ENCODE peak calls at places on chromosomes 5 and 9, in seven cellular contexts. A is body of pancreas; F is right lobe of liver; H is left ventricle myocardium inferior; S is effector memory CD4-positive, alpha-beta T cell; Y is HCT116; R is PC-9. Q is an unnamed sample.

GRCh38 chr5:75720882-75721281 is 3.6 kb upstream of the POC5 start:
- DNase-seq in A (no peak), F (no peak), H (no peak), S (no peak), Y (no peak), R (no peak), Q (no peak)

GRCh38 chr5:77920350-77921046 is 144.4 kb upstream of the TBCA start:
- DNase-seq in A (no peak), F (no peak), H (no peak), S (no peak), Y (no peak), R (no peak), Q (no peak)

GRCh38 chr5:776862-777711 is 7.4 kb downstream of the ZDHHC11B start:
- DNase-seq in A (peak; percentile 6), F (peak; percentile 45), H (no peak), S (no peak), Y (no peak), R (no peak), Q (no peak)

GRCh38 chr5:6397536-6398269 is 19.4 kb upstream of the MED10 start:
- DNase-seq in A (no peak), F (no peak), H (no peak), S (no peak), Y (no peak), R (no peak), Q (no peak)

GRCh38 chr5:32687167-32687831 is 23.8 kb upstream of the NPR3 start:
- DNase-seq in A (peak; percentile 80), F (no peak), H (no peak), S (no peak), Y (no peak), R (no peak), Q (no peak)

GRCh38 chr9:130199605-130200004 is 27.4 kb downstream of the NCS1 start:
- DNase-seq in A (no peak), F (no peak), H (no peak), S (no peak), Y (no peak), R (no peak), Q (no peak)

GRCh38 chr5:156004754-156005153 is 322.2 kb upstream of the SGCD start:
- DNase-seq in A (no peak), F (no peak), H (no peak), S (no peak), Y (no peak), R (no peak), Q (no peak)

GRCh38 chr9:4828776-4829175 is 36.0 kb downstream of the RCL1 start:
- DNase-seq in A (peak; percentile 44), F (no peak), H (no peak), S (no peak), Y (no peak), R (no peak), Q (no peak)

GRCh38 chr5:141001854-141002666 is 35.8 kb downstream of the PCDHAC2 start:
- DNase-seq in A (peak; percentile 28), F (peak; percentile 46), H (no peak), S (no peak), Y (peak; percentile 31), R (no peak), Q (no peak)

GRCh38 chr5:108884736-108885135 is 137.0 kb downstream of the FER start:
- DNase-seq in A (no peak), F (no peak), H (no peak), S (no peak), Y (no peak), R (no peak), Q (no peak)

GRCh38 chr9:121691890-121692289 is 40.5 kb downstream of the DAB2IP start:
- DNase-seq in A (no peak), F (no peak), H (no peak), S (no peak), Y (no peak), R (no peak), Q (no peak)

GRCh38 chr5:123180178-123180577 is 91.1 kb downstream of the PRDM6 start:
- DNase-seq in A (no peak), F (peak; percentile 82), H (peak; percentile 23), S (no peak), Y (no peak), R (no peak), Q (no peak)

GRCh38 chr5:128135286-128135685 is 51.7 kb downstream of the SLC12A2 start:
- DNase-seq in A (no peak), F (no peak), H (no peak), S (no peak), Y (no peak), R (no peak), Q (no peak)

GRCh38 chr9:26086396-26086795 is 408.2 kb upstream of the TUSC1 start:
- DNase-seq in A (no peak), F (no peak), H (no peak), S (no peak), Y (no peak), R (no peak), Q (no peak)

GRCh38 chr9:94656190-94656589 is 16.9 kb upstream of the FBP1 start:
- DNase-seq in A (peak; percentile 14), F (no peak), H (no peak), S (no peak), Y (no peak), R (no peak), Q (no peak)

GRCh38 chr5:1658665-1659064 is 134.9 kb upstream of the LPCAT1 start:
- DNase-seq in A (no peak), F (no peak), H (no peak), S (no peak), Y (no peak), R (no peak), Q (no peak)

GRCh38 chr9:35162605-35163315 is 951 bp downstream of the UNC13B start:
- DNase-seq in A (no peak), F (no peak), H (no peak), S (no peak), Y (no peak), R (no peak), Q (peak; percentile 1)

GRCh38 chr5:31133488-31133887 is 60.0 kb upstream of the CDH6 start:
- DNase-seq in A (no peak), F (no peak), H (no peak), S (no peak), Y (no peak), R (no peak), Q (no peak)

GRCh38 chr9:14533867-14534650 is 159.2 kb downstream of the ZDHHC21 start:
- DNase-seq in A (no peak), F (no peak), H (no peak), S (no peak), Y (no peak), R (no peak), Q (no peak)

GRCh38 chr5:90014420-90014819 is 395.1 kb downstream of the CETN3 start:
- DNase-seq in A (no peak), F (no peak), H (no peak), S (no peak), Y (no peak), R (no peak), Q (no peak)

GRCh38 chr5:73375949-73376348 is 72.6 kb downstream of the FOXD1 start:
- DNase-seq in A (no peak), F (no peak), H (no peak), S (no peak), Y (no peak), R (no peak), Q (no peak)

GRCh38 chr5:73435640-73436534 is 12.7 kb downstream of the FOXD1 start:
- DNase-seq in A (no peak), F (no peak), H (no peak), S (no peak), Y (no peak), R (no peak), Q (no peak)

GRCh38 chr5:6920628-6921256 is 207.5 kb downstream of the TENT4A start:
- DNase-seq in A (no peak), F (no peak), H (no peak), S (no peak), Y (no peak), R (no peak), Q (no peak)

GRCh38 chr9:9670454-9670853 is 942.3 kb downstream of the PTPRD start:
- DNase-seq in A (no peak), F (peak; percentile 33), H (no peak), S (no peak), Y (no peak), R (no peak), Q (no peak)

GRCh38 chr5:95922798-95923197 is 38.9 kb downstream of the ELL2 start:
- DNase-seq in A (no peak), F (no peak), H (no peak), S (no peak), Y (no peak), R (no peak), Q (no peak)

GRCh38 chr9:33189331-33189731 is 22.2 kb upstream of the B4GALT1 start:
- DNase-seq in A (no peak), F (no peak), H (no peak), S (no peak), Y (no peak), R (no peak), Q (no peak)

GRCh38 chr9:36779582-36779981 is 206.9 kb downstream of the MELK start:
- DNase-seq in A (no peak), F (no peak), H (no peak), S (no peak), Y (no peak), R (no peak), Q (no peak)

GRCh38 chr9:36781532-36781931 is 208.8 kb downstream of the MELK start:
- DNase-seq in A (no peak), F (no peak), H (no peak), S (no peak), Y (peak; percentile 13), R (peak; percentile 48), Q (no peak)

DNA sequence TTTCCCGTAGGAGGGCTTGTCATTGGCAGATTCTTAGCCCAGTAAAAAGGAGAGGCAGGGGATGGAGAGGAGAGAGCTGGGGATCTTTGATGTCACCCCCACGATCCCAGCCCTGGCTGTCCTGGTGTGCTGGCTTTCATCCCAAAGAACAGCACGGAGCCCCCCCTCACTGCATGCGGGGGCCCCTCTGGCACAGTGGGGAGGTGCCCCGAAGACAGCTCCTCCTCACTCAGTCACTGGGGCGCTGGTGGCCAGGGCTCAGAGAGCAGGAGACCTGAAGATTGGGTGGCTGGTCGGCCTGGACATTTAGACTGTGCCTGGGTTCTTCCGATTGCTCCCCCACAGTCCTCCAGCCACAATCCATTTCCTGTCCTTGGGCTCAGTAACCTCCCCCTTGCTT is 207.5 kb downstream of the MELK start:
- DNase-seq in A (no peak), F (no peak), H (no peak), S (no peak), Y (no peak), R (no peak), Q (no peak)
- H3K4me3 ChIP-seq in A (no peak overlapping the region), F (no peak overlapping the region), H (peak overlapping the region; percentile 39), S (no peak overlapping the region), Y (no peak overlapping the region), R (no peak overlapping the region), Q (no peak overlapping the region)

GRCh38 chr5:40121236-40121635 is 558.5 kb upstream of the PTGER4 start:
- DNase-seq in A (no peak), F (no peak), H (no peak), S (no peak), Y (no peak), R (no peak), Q (no peak)

GRCh38 chr5:40124367-40124766 is 555.3 kb upstream of the PTGER4 start:
- DNase-seq in A (no peak), F (no peak), H (no peak), S (no peak), Y (peak; percentile 27), R (no peak), Q (peak; percentile 16)
- H3K9me3 ChIP-seq in A (peaks cover 9% of the 10 kb centered on the region), F (no peaks in the 10 kb centered on the region), H (peaks cover 72% of the 10 kb centered on the region), S (no peaks in the 10 kb centered on the region), Y (no peaks in the 10 kb centered on the region), R (peaks cover 37% of the 10 kb centered on the region), Q (peaks cover 4% of the 10 kb centered on the region)

GRCh38 chr5:40685952-40686351 is 6.2 kb downstream of the PTGER4 start:
- DNase-seq in A (no peak), F (no peak), H (no peak), S (no peak), Y (no peak), R (no peak), Q (no peak)
- H3K4me3 ChIP-seq in A (no peak overlapping the region), F (no peak overlapping the region), H (peak overlapping the region; percentile 95), S (peak overlapping the region; percentile 93), Y (no peak overlapping the region), R (no peak overlapping the region), Q (peak overlapping the region; percentile 100)

GRCh38 chr5:2864515-2864914 is 113.0 kb upstream of the IRX2 start:
- DNase-seq in A (no peak), F (no peak), H (no peak), S (no peak), Y (no peak), R (no peak), Q (no peak)
- H3K9me3 ChIP-seq in A (no peaks in the 10 kb centered on the region), F (no peaks in the 10 kb centered on the region), H (no peaks in the 10 kb centered on the region), S (no peaks in the 10 kb centered on the region), Y (peaks cover 25% of the 10 kb centered on the region), R (no peaks in the 10 kb centered on the region), Q (peaks cover 13% of the 10 kb centered on the region)